ENCODE peak calls at places on chromosome 21, in seven cellular contexts. N is endothelial cell of umbilical vein, X is AG04449, Y is cardiac muscle cell, E is left ventricle myocardium inferior, M is heart left ventricle, V is fibroblast of lung. W is an unnamed sample.

GRCh38 chr21:45026833-45027232 is 47.5 kb upstream of the ADARB1 start:
- DNase-seq in Y (no peak), V (no peak), E (no peak), N (no peak), M (no peak), X (no peak), W (no peak)

GRCh38 chr21:36698160-36699025 is 522 bp upstream of the SIM2 start:
- DNase-seq in X (no peak), N (no peak), E (no peak), Y (no peak), M (no peak), V (no peak), W (peak; percentile 65)

GRCh38 chr21:36701912-36702621 is 3.2 kb downstream of the SIM2 start:
- DNase-seq in N (no peak), M (no peak), X (no peak), E (no peak), Y (no peak), V (no peak), W (no peak)

GRCh38 chr21:45590726-45591618 is 48.7 kb upstream of the SLC19A1 start:
- DNase-seq in N (no peak), Y (peak; percentile 29), X (no peak), M (no peak), E (peak; percentile 29), V (no peak), W (peak; percentile 28)

GRCh38 chr21:45281411-45282282 is 6.0 kb downstream of the POFUT2 start:
- DNase-seq in E (no peak), X (no peak), Y (no peak), V (no peak), M (peak; percentile 6), N (no peak), W (no peak)

GRCh38 chr21:33760641-33761103 is 118.4 kb downstream of the ITSN1 start:
- DNase-seq in E (no peak), Y (peak; percentile 52), M (no peak), N (peak; percentile 68), V (peak; percentile 79), X (peak; percentile 69), W (no peak)

GRCh38 chr21:36538761-36539160 is 58.8 kb upstream of the CLDN14 start:
- DNase-seq in X (no peak), Y (no peak), M (no peak), E (no peak), N (no peak), V (no peak), W (no peak)

GRCh38 chr21:25563399-25564116 is 43.7 kb downstream of the MRPL39 start:
- DNase-seq in E (no peak), X (no peak), N (peak; percentile 49), M (no peak), V (peak; percentile 69), Y (peak; percentile 58), W (no peak)

GRCh38 chr21:38761531-38761930 is 44.2 kb upstream of the ETS2 start:
- DNase-seq in M (no peak), Y (peak; percentile 31), X (no peak), E (no peak), V (no peak), N (no peak), W (no peak)

GRCh38 chr21:33047231-33047630 is 21.5 kb downstream of the OLIG2 start:
- DNase-seq in V (peak; percentile 83), Y (peak; percentile 56), X (no peak), M (no peak), N (no peak), E (no peak), W (no peak)

GRCh38 chr21:42440187-42440792 is 36.6 kb downstream of the UBASH3A start:
- DNase-seq in Y (no peak), M (no peak), V (no peak), E (no peak), N (no peak), X (no peak), W (no peak)

GRCh38 chr21:31334648-31335121 is 9.4 kb downstream of the TIAM1 start:
- DNase-seq in V (peak; percentile 61), Y (no peak), E (no peak), X (no peak), M (no peak), N (no peak), W (no peak)

GRCh38 chr21:44513389-44514217 is 26.4 kb downstream of the KRTAP10-1 start:
- DNase-seq in M (no peak), N (no peak), V (no peak), Y (no peak), E (no peak), X (no peak), W (no peak)

GRCh38 chr21:44552681-44553080 is 1.4 kb upstream of the KRTAP10-2 start:
- DNase-seq in Y (no peak), N (no peak), X (no peak), M (no peak), V (no peak), E (no peak), W (no peak)

GRCh38 chr21:45365186-45365607 is 39.8 kb upstream of the COL18A1 start:
- DNase-seq in X (no peak), V (no peak), Y (no peak), N (no peak), E (no peak), M (no peak), W (no peak)

GRCh38 chr21:37263827-37264226 is 3.3 kb downstream of the VPS26C start:
- DNase-seq in V (peak; percentile 56), X (no peak), E (no peak), Y (no peak), M (no peak), N (no peak), W (no peak)

GRCh38 chr21:35511298-35512162 is 462.4 kb upstream of the RUNX1 start:
- DNase-seq in X (no peak), M (no peak), V (peak; percentile 64), Y (peak; percentile 29), E (no peak), N (no peak), W (no peak)

GRCh38 chr21:34204481-34205439 is 131.4 kb downstream of the MRPS6 start:
- DNase-seq in X (no peak), Y (no peak), M (no peak), E (no peak), V (no peak), N (no peak), W (peak; percentile 19)

GRCh38 chr21:44450402-44450801 is 4.9 kb upstream of the LRRC3 start:
- DNase-seq in N (no peak), X (no peak), E (no peak), V (no peak), Y (no peak), M (no peak), W (no peak)

GRCh38 chr21:25842925-25843324 is 108.2 kb downstream of the GABPA start:
- DNase-seq in V (no peak), N (no peak), Y (no peak), X (no peak), M (no peak), E (no peak), W (no peak)

GRCh38 chr21:36323032-36323431 is 3.0 kb downstream of the MORC3 start:
- DNase-seq in M (no peak), E (no peak), N (peak; percentile 11), X (no peak), V (no peak), Y (no peak), W (no peak)

GRCh38 chr21:14382486-14382834 is 486 bp downstream of the HSPA13 start:
- DNase-seq in M (peak; percentile 8), X (no peak), V (peak; percentile 26), N (no peak), E (no peak), Y (peak; percentile 44), W (no peak)

GRCh38 chr21:14376854-14377253 is 6.1 kb downstream of the HSPA13 start:
- DNase-seq in N (no peak), M (no peak), V (no peak), X (no peak), Y (no peak), E (no peak), W (no peak)
- TF ChIP-seq CTCF in N (no peak), M (no peak), V (no peak), X (no peak), Y (no peak), E (no peak), W (no peak)

GRCh38 chr21:30257773-30258172 is 25.0 kb downstream of the KRTAP24-1 start:
- DNase-seq in E (no peak), V (no peak), X (no peak), N (no peak), Y (peak; percentile 75), M (no peak), W (peak; percentile 6)
- TF ChIP-seq CTCF in E (peak; percentile 40), V (peak; percentile 4), X (no peak), N (no peak), Y (peak; percentile 50), M (no peak), W (peak; percentile 28)

DNA sequence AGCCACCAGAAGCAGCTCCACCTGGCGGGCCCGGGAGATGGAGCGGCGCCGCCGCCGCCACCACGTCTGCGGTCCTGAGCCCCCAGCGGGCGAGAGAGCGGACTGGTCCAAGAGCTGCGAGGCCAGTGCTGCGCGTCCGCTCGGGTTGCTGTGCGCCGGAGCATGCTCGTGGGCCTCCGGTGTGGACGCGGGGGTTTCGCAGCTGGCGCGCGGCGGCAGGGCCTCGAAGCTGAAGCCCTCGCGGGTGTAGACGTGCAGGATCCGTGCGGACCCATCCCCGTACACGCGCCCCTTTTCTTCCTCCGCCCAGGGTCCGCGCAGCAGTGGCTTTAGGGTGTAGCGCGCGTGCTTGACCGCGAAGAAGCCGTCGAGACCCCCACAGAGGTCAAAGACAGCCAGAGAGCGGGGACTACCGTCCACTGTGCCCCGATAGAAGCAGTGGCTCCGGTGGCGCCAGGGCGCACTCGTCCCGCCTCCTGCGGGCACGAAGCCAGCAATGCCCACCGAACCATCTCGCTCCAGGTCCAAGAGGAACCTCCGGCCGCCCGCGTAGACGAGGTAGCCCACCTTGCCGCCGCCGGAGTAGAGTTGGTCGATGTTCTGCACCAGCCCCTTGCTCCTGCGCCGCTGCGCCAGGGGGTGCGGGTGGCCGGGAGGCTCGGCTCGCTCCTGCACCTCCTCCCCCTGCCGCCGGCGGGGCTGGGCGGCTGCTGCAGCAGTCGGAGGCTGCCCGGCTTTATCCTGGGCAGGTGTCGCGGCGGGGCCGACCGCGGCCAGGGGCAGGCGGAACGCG is 1.1 kb downstream of the ADAMTS5 start:
- DNase-seq in N (no peak), V (peak; percentile 16), X (no peak), M (peak; percentile 40), Y (peak; percentile 41), E (peak; percentile 65), W (peak; percentile 73)
- TF ChIP-seq CTCF in N (peak; percentile 32), V (peak; percentile 35), X (peak; percentile 68), M (peak; percentile 12), Y (peak; percentile 40), E (peak; percentile 59), W (peak; percentile 46)

DNA sequence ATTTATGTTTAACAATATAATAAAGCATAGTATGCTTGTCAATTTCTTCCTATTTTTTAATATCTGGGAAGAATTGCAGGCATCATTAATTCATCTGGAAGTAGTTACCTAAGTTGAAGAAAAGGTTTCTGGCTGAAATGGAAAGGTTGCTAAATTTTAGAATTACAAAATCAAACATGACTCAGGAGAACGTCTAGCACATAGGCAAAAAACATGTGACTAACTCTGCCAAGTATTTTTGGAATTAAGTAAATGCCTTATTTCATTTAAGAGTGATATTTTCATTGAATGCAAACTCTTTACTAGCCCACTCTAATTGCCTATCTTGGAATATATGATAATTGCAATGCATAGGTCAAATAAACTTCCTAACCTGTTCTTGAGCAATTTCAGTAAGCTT is 208.5 kb upstream of the NCAM2 start:
- DNase-seq in N (no peak), V (no peak), M (no peak), X (no peak), E (no peak), Y (peak; percentile 54), W (no peak)
- TF ChIP-seq CTCF in N (no peak), V (no peak), M (no peak), X (no peak), E (no peak), Y (no peak), W (no peak)

W was measured in nephron progenitor cell.